ENCODE peak calls at places on chromosome 20, in nine cellular contexts. One of them, this sample, is unnamed.
A peak's percentile ranks its signal among the peaks of the same experiment; 100 is the strongest.

GRCh38 chr20:38635721-38636285 is 34.2 kb downstream of the ARHGAP40 start:
- DNase-seq in gastrocnemius medialis: no peak
- DNase-seq in cardiac muscle cell: peak; percentile 21
- DNase-seq in CD8-positive, alpha-beta T cell: no peak
- DNase-seq in stomach: no peak
- DNase-seq in neural progenitor cell: no peak
- DNase-seq in pancreas: no peak
- DNase-seq in CD4-positive, alpha-beta T cell: no peak
- DNase-seq in IMR-90: peak; percentile 32
- DNase-seq in this sample: peak; percentile 48

GRCh38 chr20:44392776-44393607 is 37.5 kb downstream of the HNF4A start:
- DNase-seq in gastrocnemius medialis: no peak
- DNase-seq in stomach: no peak
- DNase-seq in pancreas: no peak
- DNase-seq in CD4-positive, alpha-beta T cell: no peak
- DNase-seq in neural progenitor cell: no peak
- DNase-seq in IMR-90: no peak
- DNase-seq in cardiac muscle cell: no peak
- DNase-seq in CD8-positive, alpha-beta T cell: no peak
- DNase-seq in this sample: no peak

GRCh38 chr20:36344517-36345132 is 38.5 kb downstream of the DLGAP4 start:
- DNase-seq in CD8-positive, alpha-beta T cell: no peak
- DNase-seq in IMR-90: peak; percentile 42
- DNase-seq in gastrocnemius medialis: no peak
- DNase-seq in neural progenitor cell: peak; percentile 92
- DNase-seq in pancreas: peak; percentile 53
- DNase-seq in cardiac muscle cell: peak; percentile 73
- DNase-seq in CD4-positive, alpha-beta T cell: no peak
- DNase-seq in stomach: peak; percentile 37
- DNase-seq in this sample: peak; percentile 17

GRCh38 chr20:38217791-38218565 is 42.6 kb downstream of the KIAA1755 start:
- DNase-seq in CD8-positive, alpha-beta T cell: no peak
- DNase-seq in CD4-positive, alpha-beta T cell: no peak
- DNase-seq in gastrocnemius medialis: peak; percentile 0
- DNase-seq in stomach: no peak
- DNase-seq in IMR-90: peak; percentile 97
- DNase-seq in neural progenitor cell: peak; percentile 27
- DNase-seq in pancreas: no peak
- DNase-seq in cardiac muscle cell: peak; percentile 92
- DNase-seq in this sample: peak; percentile 66

GRCh38 chr20:13119583-13119982 is 101.5 kb upstream of the ISM1 start:
- DNase-seq in CD8-positive, alpha-beta T cell: peak; percentile 50
- DNase-seq in CD4-positive, alpha-beta T cell: no peak
- DNase-seq in pancreas: peak; percentile 54
- DNase-seq in IMR-90: peak; percentile 57
- DNase-seq in gastrocnemius medialis: no peak
- DNase-seq in neural progenitor cell: peak; percentile 77
- DNase-seq in cardiac muscle cell: peak; percentile 76
- DNase-seq in stomach: no peak
- DNase-seq in this sample: no peak

GRCh38 chr20:58617158-58617557 is 33.9 kb upstream of the STX16 start:
- DNase-seq in CD4-positive, alpha-beta T cell: no peak
- DNase-seq in gastrocnemius medialis: no peak
- DNase-seq in CD8-positive, alpha-beta T cell: no peak
- DNase-seq in IMR-90: no peak
- DNase-seq in cardiac muscle cell: no peak
- DNase-seq in neural progenitor cell: no peak
- DNase-seq in pancreas: no peak
- DNase-seq in stomach: no peak
- DNase-seq in this sample: no peak

GRCh38 chr20:34165246-34165645 is 53.2 kb upstream of the EIF2S2 start:
- DNase-seq in gastrocnemius medialis: no peak
- DNase-seq in IMR-90: no peak
- DNase-seq in pancreas: no peak
- DNase-seq in cardiac muscle cell: no peak
- DNase-seq in CD4-positive, alpha-beta T cell: no peak
- DNase-seq in CD8-positive, alpha-beta T cell: no peak
- DNase-seq in stomach: no peak
- DNase-seq in neural progenitor cell: no peak
- DNase-seq in this sample: no peak

GRCh38 chr20:42179768-42180167 is 561.6 kb upstream of the CHD6 start:
- DNase-seq in CD8-positive, alpha-beta T cell: no peak
- DNase-seq in stomach: no peak
- DNase-seq in CD4-positive, alpha-beta T cell: no peak
- DNase-seq in IMR-90: no peak
- DNase-seq in cardiac muscle cell: no peak
- DNase-seq in pancreas: no peak
- DNase-seq in gastrocnemius medialis: no peak
- DNase-seq in neural progenitor cell: peak; percentile 64
- DNase-seq in this sample: no peak

GRCh38 chr20:58717278-58718091 is 24.9 kb downstream of the NPEPL1 start:
- DNase-seq in stomach: peak; percentile 24
- DNase-seq in neural progenitor cell: no peak
- DNase-seq in IMR-90: no peak
- DNase-seq in CD8-positive, alpha-beta T cell: no peak
- DNase-seq in cardiac muscle cell: no peak
- DNase-seq in pancreas: peak; percentile 9
- DNase-seq in gastrocnemius medialis: peak; percentile 11
- DNase-seq in CD4-positive, alpha-beta T cell: no peak
- DNase-seq in this sample: no peak

GRCh38 chr20:1187605-1188171 is 2.9 kb upstream of the TMEM74B start:
- DNase-seq in stomach: no peak
- DNase-seq in IMR-90: no peak
- DNase-seq in gastrocnemius medialis: no peak
- DNase-seq in neural progenitor cell: no peak
- DNase-seq in CD8-positive, alpha-beta T cell: no peak
- DNase-seq in CD4-positive, alpha-beta T cell: no peak
- DNase-seq in cardiac muscle cell: peak; percentile 29
- DNase-seq in pancreas: no peak
- DNase-seq in this sample: no peak

GRCh38 chr20:1191289-1191688 is 6.5 kb upstream of the TMEM74B start:
- DNase-seq in CD8-positive, alpha-beta T cell: no peak
- DNase-seq in pancreas: no peak
- DNase-seq in IMR-90: no peak
- DNase-seq in CD4-positive, alpha-beta T cell: no peak
- DNase-seq in cardiac muscle cell: no peak
- DNase-seq in gastrocnemius medialis: no peak
- DNase-seq in neural progenitor cell: no peak
- DNase-seq in stomach: no peak
- DNase-seq in this sample: no peak

GRCh38 chr20:1189827-1190226 is 5.0 kb upstream of the TMEM74B start:
- DNase-seq in IMR-90: no peak
- DNase-seq in cardiac muscle cell: no peak
- DNase-seq in neural progenitor cell: no peak
- DNase-seq in stomach: no peak
- DNase-seq in CD4-positive, alpha-beta T cell: no peak
- DNase-seq in gastrocnemius medialis: no peak
- DNase-seq in CD8-positive, alpha-beta T cell: no peak
- DNase-seq in pancreas: no peak
- DNase-seq in this sample: no peak

GRCh38 chr20:1188347-1188746 is 3.6 kb upstream of the TMEM74B start:
- DNase-seq in CD8-positive, alpha-beta T cell: no peak
- DNase-seq in IMR-90: no peak
- DNase-seq in CD4-positive, alpha-beta T cell: no peak
- DNase-seq in pancreas: no peak
- DNase-seq in gastrocnemius medialis: no peak
- DNase-seq in neural progenitor cell: no peak
- DNase-seq in cardiac muscle cell: no peak
- DNase-seq in stomach: no peak
- DNase-seq in this sample: no peak

DNA sequence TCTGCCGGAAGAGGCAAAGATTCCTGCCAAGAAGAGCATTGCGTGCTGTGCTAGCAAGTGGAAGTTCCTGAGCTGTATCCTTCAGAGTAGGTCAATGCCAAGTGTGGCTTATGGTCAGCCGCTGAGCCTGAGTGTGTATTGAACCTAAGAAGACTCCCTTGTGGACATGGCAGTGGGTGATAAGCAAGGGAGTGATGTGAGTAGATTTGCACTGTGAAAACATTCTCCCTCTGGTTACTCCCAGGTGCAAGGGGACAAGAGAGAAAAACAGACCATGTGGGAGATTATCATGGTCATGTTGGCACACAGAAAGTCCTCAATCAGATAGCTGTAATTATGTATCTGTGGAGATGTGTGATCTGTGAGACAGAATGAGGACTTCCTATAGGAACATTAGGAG is 6.1 kb upstream of the TMEM74B start:
- DNase-seq in CD8-positive, alpha-beta T cell: no peak
- DNase-seq in CD4-positive, alpha-beta T cell: no peak
- DNase-seq in neural progenitor cell: no peak
- DNase-seq in cardiac muscle cell: no peak
- DNase-seq in gastrocnemius medialis: no peak
- DNase-seq in stomach: no peak
- DNase-seq in IMR-90: no peak
- DNase-seq in pancreas: no peak
- DNase-seq in this sample: no peak
- H3K27me3 ChIP-seq in CD8-positive, alpha-beta T cell: no peaks in the 10 kb centered on the region
- H3K27me3 ChIP-seq in CD4-positive, alpha-beta T cell: no peaks in the 10 kb centered on the region
- H3K27me3 ChIP-seq in neural progenitor cell: peaks cover 33% of the 10 kb centered on the region
- H3K27me3 ChIP-seq in cardiac muscle cell: no peaks in the 10 kb centered on the region
- H3K27me3 ChIP-seq in gastrocnemius medialis: no peaks in the 10 kb centered on the region
- H3K27me3 ChIP-seq in stomach: no peaks in the 10 kb centered on the region
- H3K27me3 ChIP-seq in IMR-90: peaks cover 47% of the 10 kb centered on the region
- H3K27me3 ChIP-seq in pancreas: no peaks in the 10 kb centered on the region
- H3K27me3 ChIP-seq in this sample: peaks cover 51% of the 10 kb centered on the region

GRCh38 chr20:64245746-64246595 is 9.6 kb upstream of the PCMTD2 start:
- DNase-seq in neural progenitor cell: no peak
- DNase-seq in IMR-90: no peak
- DNase-seq in gastrocnemius medialis: no peak
- DNase-seq in stomach: peak; percentile 11
- DNase-seq in CD8-positive, alpha-beta T cell: peak; percentile 25
- DNase-seq in pancreas: no peak
- DNase-seq in CD4-positive, alpha-beta T cell: no peak
- DNase-seq in cardiac muscle cell: no peak
- DNase-seq in this sample: no peak

GRCh38 chr20:64246616-64247311 is 8.8 kb upstream of the PCMTD2 start:
- DNase-seq in gastrocnemius medialis: peak; percentile 8
- DNase-seq in pancreas: peak; percentile 7
- DNase-seq in CD4-positive, alpha-beta T cell: no peak
- DNase-seq in cardiac muscle cell: no peak
- DNase-seq in CD8-positive, alpha-beta T cell: peak; percentile 32
- DNase-seq in IMR-90: no peak
- DNase-seq in stomach: peak; percentile 11
- DNase-seq in neural progenitor cell: no peak
- DNase-seq in this sample: no peak

GRCh38 chr20:64250027-64250426 is 5.5 kb upstream of the PCMTD2 start:
- DNase-seq in neural progenitor cell: no peak
- DNase-seq in gastrocnemius medialis: no peak
- DNase-seq in cardiac muscle cell: no peak
- DNase-seq in CD8-positive, alpha-beta T cell: no peak
- DNase-seq in IMR-90: no peak
- DNase-seq in pancreas: no peak
- DNase-seq in stomach: no peak
- DNase-seq in CD4-positive, alpha-beta T cell: no peak
- DNase-seq in this sample: no peak

GRCh38 chr20:64247312-64247627 is 8.3 kb upstream of the PCMTD2 start:
- DNase-seq in IMR-90: no peak
- DNase-seq in CD4-positive, alpha-beta T cell: no peak
- DNase-seq in neural progenitor cell: no peak
- DNase-seq in pancreas: no peak
- DNase-seq in CD8-positive, alpha-beta T cell: peak; percentile 43
- DNase-seq in stomach: peak; percentile 17
- DNase-seq in cardiac muscle cell: no peak
- DNase-seq in gastrocnemius medialis: peak; percentile 3
- DNase-seq in this sample: no peak

DNA sequence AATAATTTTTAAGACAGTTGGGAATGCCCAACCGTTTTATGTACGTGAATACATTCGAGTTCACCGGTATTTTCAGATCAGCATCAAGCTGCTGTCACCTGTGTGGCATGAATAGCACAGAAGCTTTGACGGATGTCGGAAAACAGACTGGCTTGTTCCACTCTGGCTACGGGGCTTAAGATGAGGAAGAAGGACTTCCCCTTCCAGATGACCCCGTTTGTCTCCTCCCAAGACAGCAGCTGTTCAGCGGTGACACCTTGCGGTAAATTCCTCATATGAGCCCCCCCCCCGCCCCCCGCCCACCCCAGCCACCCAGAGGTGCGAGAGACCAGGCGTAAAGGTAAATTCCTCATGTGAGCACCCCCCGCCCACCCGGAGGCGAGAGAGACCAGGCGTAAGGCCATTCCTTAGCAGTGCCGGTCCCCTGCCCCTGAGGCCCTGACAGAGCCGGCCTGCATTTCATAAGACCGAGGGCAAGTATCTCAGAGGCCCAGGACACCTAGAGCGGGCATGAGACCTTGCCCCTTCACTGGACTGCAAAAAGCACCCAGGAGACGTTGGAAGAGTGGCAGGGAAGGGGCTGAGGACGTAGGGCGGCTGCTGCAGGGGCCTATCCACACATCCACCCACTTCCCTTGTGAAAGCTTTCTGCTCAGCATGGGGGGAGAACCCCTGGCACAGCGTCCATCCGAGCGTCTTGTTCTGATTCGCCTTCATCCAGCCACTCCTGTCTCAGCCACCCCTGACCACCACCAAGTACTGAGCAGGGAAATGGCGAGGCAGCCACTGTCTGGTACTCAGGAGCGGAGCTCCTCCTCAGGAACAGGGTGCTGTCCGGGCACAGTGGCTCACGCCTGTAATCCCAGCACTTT is 7.3 kb upstream of the PCMTD2 start:
- DNase-seq in gastrocnemius medialis: no peak
- DNase-seq in neural progenitor cell: peak; percentile 19
- DNase-seq in CD8-positive, alpha-beta T cell: peak; percentile 45
- DNase-seq in CD4-positive, alpha-beta T cell: no peak
- DNase-seq in pancreas: no peak
- DNase-seq in cardiac muscle cell: no peak
- DNase-seq in IMR-90: no peak
- DNase-seq in stomach: peak; percentile 10
- DNase-seq in this sample: no peak
- TF ChIP-seq CTCF in gastrocnemius medialis: no peak
- TF ChIP-seq CTCF in neural progenitor cell: no peak
- TF ChIP-seq CTCF in CD8-positive, alpha-beta T cell: no peak
- TF ChIP-seq CTCF in CD4-positive, alpha-beta T cell: no peak
- TF ChIP-seq CTCF in pancreas: no peak
- TF ChIP-seq CTCF in cardiac muscle cell: no peak
- TF ChIP-seq CTCF in IMR-90: no peak
- TF ChIP-seq CTCF in stomach: no peak
- TF ChIP-seq CTCF in this sample: no peak

DNA sequence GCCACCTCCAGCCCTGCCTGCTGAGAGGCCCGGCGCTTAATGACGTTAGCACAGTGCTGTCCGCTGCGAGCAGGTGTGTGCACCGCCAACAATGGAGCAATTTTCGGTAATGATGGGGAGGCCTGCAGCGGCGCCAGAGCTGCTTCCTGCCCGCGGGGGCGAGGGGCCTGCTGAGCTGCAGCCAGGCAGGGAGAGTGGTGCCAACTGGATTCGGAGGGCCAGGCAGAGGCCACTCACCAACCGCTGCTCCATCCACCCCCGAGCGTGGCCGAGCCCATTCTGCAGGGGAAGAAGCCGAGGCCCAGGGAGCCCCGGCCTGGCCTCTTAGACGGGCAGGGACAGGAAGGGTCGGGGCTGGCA is 9.6 kb downstream of the HRH3 start:
- DNase-seq in pancreas: no peak
- DNase-seq in neural progenitor cell: no peak
- DNase-seq in CD4-positive, alpha-beta T cell: no peak
- DNase-seq in IMR-90: no peak
- DNase-seq in gastrocnemius medialis: no peak
- DNase-seq in CD8-positive, alpha-beta T cell: no peak
- DNase-seq in cardiac muscle cell: no peak
- DNase-seq in stomach: no peak
- DNase-seq in this sample: no peak
- H3K27me3 ChIP-seq in pancreas: no peaks in the 10 kb centered on the region
- H3K27me3 ChIP-seq in neural progenitor cell: peaks cover 9% of the 10 kb centered on the region
- H3K27me3 ChIP-seq in CD4-positive, alpha-beta T cell: peaks cover 13% of the 10 kb centered on the region
- H3K27me3 ChIP-seq in IMR-90: peaks cover 30% of the 10 kb centered on the region
- H3K27me3 ChIP-seq in gastrocnemius medialis: peaks cover 27% of the 10 kb centered on the region
- H3K27me3 ChIP-seq in CD8-positive, alpha-beta T cell: peaks cover 3% of the 10 kb centered on the region
- H3K27me3 ChIP-seq in cardiac muscle cell: peaks cover 19% of the 10 kb centered on the region
- H3K27me3 ChIP-seq in stomach: no peaks in the 10 kb centered on the region
- H3K27me3 ChIP-seq in this sample: peaks cover 60% of the 10 kb centered on the region

GRCh38 chr20:10541668-10542411 is 106.7 kb downstream of the SLX4IP start:
- DNase-seq in pancreas: no peak
- DNase-seq in CD8-positive, alpha-beta T cell: no peak
- DNase-seq in gastrocnemius medialis: no peak
- DNase-seq in CD4-positive, alpha-beta T cell: no peak
- DNase-seq in cardiac muscle cell: no peak
- DNase-seq in IMR-90: no peak
- DNase-seq in stomach: no peak
- DNase-seq in neural progenitor cell: no peak
- DNase-seq in this sample: no peak
- TF ChIP-seq CTCF in pancreas: no peak
- TF ChIP-seq CTCF in CD8-positive, alpha-beta T cell: no peak
- TF ChIP-seq CTCF in gastrocnemius medialis: no peak
- TF ChIP-seq CTCF in CD4-positive, alpha-beta T cell: no peak
- TF ChIP-seq CTCF in cardiac muscle cell: no peak
- TF ChIP-seq CTCF in IMR-90: no peak
- TF ChIP-seq CTCF in stomach: no peak
- TF ChIP-seq CTCF in neural progenitor cell: no peak
- TF ChIP-seq CTCF in this sample: no peak